ENCODE peak calls at places on chromosomes 11 and 22, in four cellular contexts. N is anterior cingulate cortex, R is T1000, U is foreskin melanocyte. H is an unnamed sample.

GRCh38 chr11:114346709-114347141 is 50.5 kb downstream of the NNMT start:
- DNase-seq in U (no peak), N (no peak), R (no peak), H (no peak)

GRCh38 chr11:65613091-65613928 is 711 bp downstream of the MAP3K11 start:
- DNase-seq in N (no peak), U (no peak), R (no peak), H (no peak)

GRCh38 chr11:80103149-80103859 is 662.5 kb upstream of the TENM4 start:
- DNase-seq in N (no peak), R (peak), U (peak), H (no peak)

GRCh38 chr11:44556735-44557409 is 8.6 kb upstream of the CD82 start:
- DNase-seq in R (peak), U (peak), N (peak), H (peak)

GRCh38 chr22:31577711-31578110 is 81.4 kb downstream of the SFI1 start:
- DNase-seq in N (no peak), U (no peak), R (no peak), H (no peak)

GRCh38 chr11:61270354-61271070 is 24.6 kb downstream of the VWCE start:
- DNase-seq in N (no peak), R (no peak), U (no peak), H (no peak)

GRCh38 chr11:101817536-101817935 is 97.3 kb upstream of the CEP126 start:
- DNase-seq in U (peak), N (no peak), R (no peak), H (no peak)

GRCh38 chr22:17191163-17191562 is 28.1 kb downstream of the ADA2 start:
- DNase-seq in R (peak), N (no peak), U (peak), H (no peak)

GRCh38 chr11:63937713-63938480 is 905 bp upstream of the NAA40 start:
- DNase-seq in R (no peak), U (no peak), N (no peak), H (no peak)

GRCh38 chr11:78460468-78460867 is 42.8 kb upstream of the GAB2 start:
- DNase-seq in U (no peak), N (no peak), R (no peak), H (no peak)

GRCh38 chr22:40928657-40929056 is 22.5 kb upstream of the RBX1 start:
- DNase-seq in U (no peak), N (no peak), R (no peak), H (no peak)

GRCh38 chr22:46060292-46061123 is 83.5 kb upstream of the WNT7B start:
- DNase-seq in U (no peak), R (no peak), N (no peak), H (no peak)

GRCh38 chr11:104731890-104732289 is 166.4 kb downstream of the CASP12 start:
- DNase-seq in N (no peak), R (no peak), U (no peak), H (no peak)

GRCh38 chr11:19723572-19724342 is 11.1 kb downstream of the NAV2 start:
- DNase-seq in N (no peak), R (no peak), U (peak), H (peak)

GRCh38 chr11:15969281-15969680 is 387.1 kb downstream of the SOX6 start:
- DNase-seq in R (no peak), U (peak), N (no peak), H (peak)

GRCh38 chr22:50613291-50613981 is 12.8 kb downstream of the MAPK8IP2 start:
- DNase-seq in R (no peak), U (no peak), N (no peak), H (no peak)

GRCh38 chr11:41779401-41779960 is 320.0 kb upstream of the LRRC4C start:
- DNase-seq in U (no peak), N (no peak), R (no peak), H (no peak)

GRCh38 chr11:12893787-12894672 is 115.1 kb upstream of the RASSF10 start:
- DNase-seq in U (peak), N (peak), R (peak), H (peak)

GRCh38 chr22:37259540-37260029 is 15.5 kb upstream of the RAC2 start:
- DNase-seq in R (no peak), N (no peak), U (peak), H (no peak)

GRCh38 chr11:129702410-129703390 is 112.9 kb upstream of the TMEM45B start:
- DNase-seq in U (no peak), R (no peak), N (no peak), H (no peak)

GRCh38 chr22:45638834-45639746 is 32.5 kb upstream of the ATXN10 start:
- DNase-seq in N (no peak), U (no peak), R (peak), H (no peak)

GRCh38 chr22:32791056-32791455 is 10.4 kb upstream of the TIMP3 start:
- DNase-seq in U (no peak), R (no peak), N (no peak), H (no peak)

GRCh38 chr11:75174781-75175370 is 24.0 kb downstream of the SLCO2B1 start:
- DNase-seq in U (peak), R (no peak), N (no peak), H (peak)

GRCh38 chr22:31337178-31337577 is 9.0 kb downstream of the PATZ1 start:
- DNase-seq in R (no peak), N (no peak), U (no peak), H (no peak)

GRCh38 chr11:123690490-123690889 is 36.1 kb upstream of the SCN3B start:
- DNase-seq in U (no peak), N (no peak), R (no peak), H (no peak)

GRCh38 chr11:11993814-11994213 is 14.6 kb downstream of the DKK3 start:
- DNase-seq in N (peak), R (peak), U (peak), H (peak)

GRCh38 chr11:108906329-108906728 is 241.5 kb downstream of the DDX10 start:
- DNase-seq in R (no peak), N (no peak), U (peak), H (no peak)

GRCh38 chr11:7590529-7590928 is 76.7 kb downstream of the PPFIBP2 start:
- DNase-seq in U (no peak), R (no peak), N (no peak), H (no peak)

GRCh38 chr22:41987276-41987675 is 11.3 kb upstream of the WBP2NL start:
- DNase-seq in U (no peak), R (no peak), N (no peak), H (no peak)

GRCh38 chr11:69157156-69157821 is 1.6 kb downstream of the SMIM38 start:
- DNase-seq in N (peak), U (peak), R (no peak), H (peak)

GRCh38 chr11:5696210-5696609 is 6.6 kb downstream of the TRIM22 start:
- DNase-seq in N (no peak), U (no peak), R (no peak), H (no peak)

GRCh38 chr11:15472405-15472799 is 357.7 kb downstream of the INSC start:
- DNase-seq in N (no peak), R (no peak), U (no peak), H (no peak)

GRCh38 chr11:72626637-72626936 is 47.6 kb downstream of the PDE2A start:
- DNase-seq in N (no peak), U (no peak), R (no peak), H (no peak)

GRCh38 chr11:65781152-65781961 is 581 bp upstream of the AP5B1 start:
- DNase-seq in U (peak), R (no peak), N (no peak), H (no peak)

GRCh38 chr11:108508653-108509593 is 10.7 kb upstream of the POGLUT3 start:
- DNase-seq in R (no peak), U (peak), N (no peak), H (no peak)

GRCh38 chr11:17273668-17274321 is 2.7 kb upstream of the NUCB2 start:
- DNase-seq in N (no peak), R (no peak), U (no peak), H (no peak)

H was measured in putamen.